ENCODE peak calls at places on chromosomes 2 and 18, in seven cellular contexts. I is stomach; Y is naive thymus-derived CD4-positive, alpha-beta T cell; D is transverse colon; J is NT2/D1; T is left ventricle myocardium inferior; U is kidney. N is an unnamed sample.

GRCh38 chr18:10560457-10561045 is 34.7 kb downstream of the NAPG start:
- DNase-seq in D (peak; percentile 59), T (peak; percentile 64), U (no peak), I (peak; percentile 77), Y (peak; percentile 51), J (peak; percentile 59), N (peak; percentile 66)

GRCh38 chr2:240467149-240467642 is 31.7 kb downstream of the GPC1 start:
- DNase-seq in Y (no peak), J (no peak), D (peak; percentile 4), U (peak; percentile 49), I (peak; percentile 23), T (no peak), N (no peak)

GRCh38 chr2:189287982-189288494 is 108.5 kb upstream of the COL5A2 start:
- DNase-seq in J (peak; percentile 39), T (no peak), U (no peak), D (no peak), Y (peak; percentile 27), I (no peak), N (no peak)

GRCh38 chr2:42569116-42569711 is 782 bp downstream of the MTA3 start:
- DNase-seq in J (no peak), U (peak; percentile 71), I (peak; percentile 38), D (peak; percentile 24), Y (peak; percentile 6), T (peak; percentile 17), N (no peak)

GRCh38 chr2:168639501-168639900 is 162.9 kb upstream of the NOSTRIN start:
- DNase-seq in J (peak; percentile 63), Y (no peak), U (peak; percentile 85), I (peak; percentile 45), T (peak; percentile 70), D (peak; percentile 81), N (peak; percentile 70)

GRCh38 chr2:84077504-84077903 is 381.6 kb downstream of the SUCLG1 start:
- DNase-seq in J (peak; percentile 15), D (peak; percentile 17), U (no peak), Y (no peak), T (no peak), I (no peak), N (no peak)

GRCh38 chr2:102166189-102166845 is 20.5 kb upstream of the IL1RL2 start:
- DNase-seq in I (no peak), Y (no peak), U (no peak), T (no peak), D (peak; percentile 27), J (no peak), N (no peak)

GRCh38 chr2:27400348-27401135 is 8.8 kb downstream of the PPM1G start:
- DNase-seq in I (no peak), T (no peak), J (no peak), U (no peak), Y (no peak), D (no peak), N (no peak)

GRCh38 chr18:58838165-58838860 is 26.4 kb upstream of the ZNF532 start:
- DNase-seq in J (no peak), I (no peak), Y (no peak), U (no peak), D (no peak), T (no peak), N (no peak)

GRCh38 chr2:10201201-10201600 is 78.7 kb downstream of the RRM2 start:
- DNase-seq in T (no peak), U (no peak), D (no peak), Y (no peak), J (no peak), I (no peak), N (no peak)

GRCh38 chr2:236971919-236972381 is 113.7 kb upstream of the COPS8 start:
- DNase-seq in Y (no peak), T (no peak), D (no peak), I (no peak), J (no peak), U (no peak), N (no peak)

GRCh38 chr18:79540161-79540913 is 139.3 kb upstream of the CTDP1 start:
- DNase-seq in U (peak; percentile 46), D (no peak), J (no peak), Y (no peak), I (peak; percentile 3), T (no peak), N (no peak)

GRCh38 chr2:221571391-221572179 is 519 bp downstream of the EPHA4 start:
- DNase-seq in U (peak; percentile 84), D (peak; percentile 33), I (no peak), J (no peak), Y (peak; percentile 54), T (peak; percentile 24), N (peak; percentile 67)

GRCh38 chr2:185279999-185280398 is 458.6 kb upstream of the FSIP2 start:
- DNase-seq in Y (no peak), T (no peak), U (no peak), J (no peak), D (no peak), I (no peak), N (no peak)

GRCh38 chr2:3251974-3252373 is 125.6 kb downstream of the EIPR1 start:
- DNase-seq in U (no peak), D (no peak), Y (no peak), J (no peak), T (no peak), I (no peak), N (no peak)

GRCh38 chr2:77087987-77088414 is 434.2 kb downstream of the LRRTM4 start:
- DNase-seq in Y (no peak), U (no peak), T (no peak), I (no peak), D (no peak), J (no peak), N (no peak)

GRCh38 chr2:46193855-46194254 is 103.4 kb upstream of the EPAS1 start:
- DNase-seq in U (no peak), J (no peak), D (no peak), I (no peak), Y (no peak), T (no peak), N (no peak)

GRCh38 chr2:60560734-60561649 is 7.5 kb upstream of the BCL11A start:
- DNase-seq in T (no peak), I (no peak), J (no peak), D (no peak), Y (no peak), U (no peak), N (no peak)

GRCh38 chr2:19897623-19898245 is 4.0 kb downstream of the TTC32 start:
- DNase-seq in U (no peak), Y (no peak), T (no peak), J (no peak), D (no peak), I (no peak), N (no peak)

GRCh38 chr2:86500325-86500724 is 59.2 kb downstream of the KDM3A start:
- DNase-seq in U (no peak), J (no peak), I (no peak), T (no peak), D (no peak), Y (no peak), N (no peak)
- H3K36me3 ChIP-seq in U (peaks cover 26% of the 10 kb centered on the region), J (peaks cover 41% of the 10 kb centered on the region), I (peaks cover 38% of the 10 kb centered on the region), T (peaks cover 91% of the 10 kb centered on the region), D (no peaks in the 10 kb centered on the region), Y (no peaks in the 10 kb centered on the region), N (peaks cover 82% of the 10 kb centered on the region)

GRCh38 chr2:218226903-218227302 is 9.9 kb downstream of the ARPC2 start:
- DNase-seq in T (no peak), U (no peak), Y (no peak), D (no peak), I (no peak), J (no peak), N (no peak)

GRCh38 chr2:218230882-218231281 is 13.9 kb downstream of the ARPC2 start:
- DNase-seq in J (no peak), U (no peak), D (peak; percentile 59), Y (no peak), T (no peak), I (peak; percentile 56), N (no peak)

GRCh38 chr2:218229239-218229638 is 12.2 kb downstream of the ARPC2 start:
- DNase-seq in T (no peak), U (no peak), D (no peak), I (no peak), J (no peak), Y (peak; percentile 55), N (no peak)

GRCh38 chr2:218229851-218230250 is 12.9 kb downstream of the ARPC2 start:
- DNase-seq in I (no peak), D (peak; percentile 40), J (no peak), U (no peak), T (no peak), Y (no peak), N (no peak)

DNA sequence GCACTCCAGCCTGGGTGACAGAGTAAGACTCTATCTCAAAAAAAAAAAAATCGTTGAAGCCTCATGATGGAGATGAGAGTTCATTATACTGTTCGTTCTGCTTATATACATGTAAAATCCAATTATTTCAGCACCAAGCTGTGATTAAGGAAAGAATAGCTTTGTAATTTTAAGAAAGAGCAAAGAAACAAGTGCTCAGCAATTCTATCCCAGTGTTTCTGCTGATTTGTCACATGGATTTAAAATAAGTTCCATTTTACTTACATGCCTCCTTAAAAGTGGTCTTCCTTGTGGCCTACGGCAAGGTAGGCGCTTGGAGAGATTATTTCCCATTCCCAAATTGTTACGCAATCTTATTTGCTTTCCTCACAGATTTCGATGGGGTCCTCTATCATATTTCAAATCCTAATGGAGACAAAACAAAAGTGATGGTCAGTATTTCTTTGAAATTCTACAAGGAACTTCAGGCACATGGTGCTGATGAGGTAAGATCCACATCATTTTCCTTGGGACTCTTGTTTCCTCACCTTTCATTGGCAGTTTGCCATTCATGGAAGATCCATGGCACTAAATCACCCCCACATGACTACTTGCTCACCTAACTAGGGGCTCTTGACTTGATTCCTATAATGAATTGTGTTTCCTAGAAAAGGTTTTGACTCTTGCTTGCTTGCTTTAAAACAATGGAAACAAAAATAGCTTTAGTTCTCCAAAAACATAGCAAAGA is 11.5 kb downstream of the ARPC2 start:
- DNase-seq in T (no peak), D (no peak), I (no peak), J (no peak), U (no peak), Y (no peak), N (no peak)
- H3K36me3 ChIP-seq in T (peaks cover 94% of the 10 kb centered on the region), D (no peaks in the 10 kb centered on the region), I (peaks cover 30% of the 10 kb centered on the region), J (peaks cover 83% of the 10 kb centered on the region), U (peaks cover 29% of the 10 kb centered on the region), Y (peaks cover 18% of the 10 kb centered on the region), N (peaks cover 23% of the 10 kb centered on the region)

GRCh38 chr18:50898908-50899307 is 20.0 kb downstream of the ME2 start:
- DNase-seq in D (no peak), I (no peak), J (no peak), U (no peak), T (no peak), Y (no peak), N (no peak)
- H3K36me3 ChIP-seq in D (no peaks in the 10 kb centered on the region), I (no peaks in the 10 kb centered on the region), J (peaks cover 28% of the 10 kb centered on the region), U (peaks cover 7% of the 10 kb centered on the region), T (peaks cover 40% of the 10 kb centered on the region), Y (no peaks in the 10 kb centered on the region), N (peaks cover 33% of the 10 kb centered on the region)

DNA sequence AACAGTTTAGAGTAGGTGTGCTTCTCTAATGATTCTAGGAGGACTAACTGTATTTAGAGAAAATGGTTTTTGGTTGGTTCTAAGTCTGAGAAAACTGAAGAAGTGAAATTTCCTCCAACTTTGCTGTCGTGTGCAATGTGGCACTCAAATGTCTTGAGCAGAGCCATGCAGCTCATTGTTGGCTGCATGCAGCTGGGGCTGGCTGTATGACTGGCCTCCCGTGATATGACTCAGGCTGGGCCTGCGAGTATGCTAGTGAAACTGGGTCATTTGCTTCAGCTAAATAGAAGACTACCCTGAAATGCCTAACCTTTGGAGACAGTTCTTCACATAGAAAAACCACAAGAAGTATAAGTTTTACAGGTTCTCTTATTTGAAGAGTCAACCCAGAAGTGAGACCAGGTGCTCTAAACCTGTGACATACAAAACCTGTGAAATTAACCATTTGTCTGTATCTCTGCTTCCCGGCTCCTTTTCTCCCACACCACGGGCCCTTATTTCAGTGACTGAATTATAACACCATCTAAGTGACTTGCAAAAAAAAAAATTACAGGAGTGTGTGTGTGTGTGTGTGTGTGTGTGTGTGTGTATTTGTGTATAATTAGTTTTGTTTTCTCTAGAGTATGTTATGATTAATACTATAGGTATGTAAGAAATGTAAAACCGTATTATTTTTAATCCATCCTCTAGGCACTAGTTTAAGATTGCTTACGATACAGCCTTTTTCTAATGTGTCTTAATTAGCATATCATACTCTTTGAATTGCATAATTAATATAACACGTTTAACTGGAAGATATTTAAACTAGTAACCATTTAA is 15.9 kb downstream of the POLI start:
- DNase-seq in Y (no peak), I (no peak), U (peak; percentile 78), J (no peak), D (peak; percentile 31), T (peak; percentile 55), N (no peak)
- H3K36me3 ChIP-seq in Y (no peaks in the 10 kb centered on the region), I (peaks cover 30% of the 10 kb centered on the region), U (peaks cover 17% of the 10 kb centered on the region), J (peaks cover 30% of the 10 kb centered on the region), D (no peaks in the 10 kb centered on the region), T (peaks cover 78% of the 10 kb centered on the region), N (peaks cover 85% of the 10 kb centered on the region)